ENCODE peak calls at places on chromosomes 5 and 9, in seven cellular contexts. A, F, O, T, Q, L and D are unnamed samples.

GRCh38 chr5:133145436-133146143 is 93.8 kb downstream of the HSPA4 start:
- DNase-seq in A (no peak), F (no peak), Q (peak), O (no peak), L (no peak), T (no peak), D (no peak)

GRCh38 chr9:130407916-130408659 is 36.7 kb upstream of the ASS1 start:
- DNase-seq in Q (no peak), T (no peak), L (no peak), A (no peak), F (no peak), O (no peak), D (no peak)

GRCh38 chr9:134396258-134396742 is 70.0 kb downstream of the RXRA start:
- DNase-seq in F (no peak), T (no peak), L (no peak), A (no peak), O (peak), Q (no peak), D (no peak)

GRCh38 chr5:55982957-55983381 is 11.8 kb downstream of the IL6ST start:
- DNase-seq in Q (no peak), L (no peak), O (no peak), A (no peak), F (no peak), T (no peak), D (no peak)

GRCh38 chr5:142522983-142523382 is 162.9 kb downstream of the FGF1 start:
- DNase-seq in O (no peak), Q (no peak), F (no peak), A (no peak), L (no peak), T (no peak), D (no peak)

GRCh38 chr9:95516736-95517558 is at the start of gene PTCH1:
- DNase-seq in O (no peak), F (peak), T (peak), A (no peak), L (no peak), Q (peak), D (peak)

GRCh38 chr9:137989999-137990715 is 112.6 kb downstream of the CACNA1B start:
- DNase-seq in T (no peak), O (no peak), F (no peak), Q (no peak), L (no peak), A (no peak), D (no peak)

GRCh38 chr5:134026521-134027202 is 21.9 kb upstream of the VDAC1 start:
- DNase-seq in Q (peak), O (no peak), F (peak), T (no peak), A (peak), L (peak), D (no peak)

GRCh38 chr9:2285411-2285810 is 270.3 kb downstream of the SMARCA2 start:
- DNase-seq in A (no peak), O (no peak), T (no peak), Q (no peak), L (no peak), F (no peak), D (no peak)

GRCh38 chr5:78855026-78855425 is 130.1 kb downstream of the ARSB start:
- DNase-seq in O (no peak), F (no peak), A (no peak), Q (no peak), T (no peak), L (no peak), D (no peak)

GRCh38 chr9:111036068-111036789 is 2.0 kb downstream of the LPAR1 start:
- DNase-seq in Q (peak), L (no peak), O (peak), A (no peak), T (peak), F (no peak), D (peak)

GRCh38 chr5:68272289-68272688 is 56.7 kb downstream of the PIK3R1 start:
- DNase-seq in L (no peak), O (no peak), F (no peak), A (no peak), T (no peak), Q (no peak), D (no peak)